ENCODE peak calls at places on chromosomes 7 and 10, in five cellular contexts. Y is WTC11, V is SK-N-SH, C is IMR-90, U is K562. T is an unnamed sample.
A peak's percentile ranks its signal among the peaks of the same experiment; 100 is the strongest.

GRCh38 chr7:38105874-38106483 is 72.1 kb upstream of the STARD3NL start:
- DNase-seq in Y (no peak), V (peak; percentile 45), C (peak; percentile 49), U (peak; percentile 51), T (no peak)

GRCh38 chr10:99849525-99849924 is 67.1 kb downstream of the ABCC2 start:
- DNase-seq in Y (no peak), V (no peak), C (no peak), U (no peak), T (no peak)

GRCh38 chr10:114634607-114634974 is 23.5 kb downstream of the ABLIM1 start:
- DNase-seq in Y (no peak), V (peak; percentile 24), C (peak; percentile 93), U (peak; percentile 52), T (no peak)

GRCh38 chr7:128904381-128905197 is 5.9 kb downstream of the KCP start:
- DNase-seq in Y (no peak), V (peak; percentile 87), C (peak; percentile 56), U (peak; percentile 78), T (no peak)

GRCh38 chr10:125209591-125210373 is 49.4 kb upstream of the CTBP2 start:
- DNase-seq in Y (no peak), V (no peak), C (peak; percentile 30), U (no peak), T (no peak)

GRCh38 chr7:82172017-82172416 is 271.6 kb downstream of the CACNA2D1 start:
- DNase-seq in Y (no peak), V (no peak), C (no peak), U (no peak), T (no peak)

GRCh38 chr10:5446390-5446926 is 34.1 kb downstream of the NET1 start:
- DNase-seq in Y (peak; percentile 95), V (no peak), C (peak; percentile 84), U (peak; percentile 97), T (peak; percentile 87)

GRCh38 chr7:1539346-1540321 is 9.1 kb downstream of the MAFK start:
- DNase-seq in Y (no peak), V (no peak), C (peak; percentile 46), U (no peak), T (no peak)

GRCh38 chr7:133853706-133854276 is 273.3 kb upstream of the LRGUK start:
- DNase-seq in Y (peak; percentile 55), V (peak; percentile 72), C (peak; percentile 90), U (peak; percentile 54), T (peak; percentile 21)

GRCh38 chr7:101746311-101746710 is 71.1 kb upstream of the CUX1 start:
- DNase-seq in Y (no peak), V (no peak), C (no peak), U (no peak), T (no peak)

GRCh38 chr10:88923525-88923924 is 29.0 kb downstream of the ACTA2 start:
- DNase-seq in Y (no peak), V (no peak), C (peak; percentile 78), U (no peak), T (no peak)

GRCh38 chr7:139753079-139753692 is 24.6 kb downstream of the HIPK2 start:
- DNase-seq in Y (no peak), V (no peak), C (peak; percentile 56), U (no peak), T (no peak)

GRCh38 chr10:24519950-24520349 is 203.7 kb downstream of the ARHGAP21 start:
- DNase-seq in Y (peak; percentile 41), V (no peak), C (peak; percentile 5), U (no peak), T (no peak)

GRCh38 chr10:50316169-50316568 is 64.9 kb upstream of the ASAH2 start:
- DNase-seq in Y (no peak), V (no peak), C (no peak), U (peak; percentile 69), T (no peak)

GRCh38 chr10:44070282-44070681 is 314.6 kb downstream of the CXCL12 start:
- DNase-seq in Y (no peak), V (no peak), C (no peak), U (no peak), T (no peak)

GRCh38 chr7:16804674-16805439 is at the start of gene AGR2:
- DNase-seq in Y (no peak), V (no peak), C (peak; percentile 42), U (no peak), T (no peak)

GRCh38 chr10:91340613-91341362 is 69.4 kb upstream of the HECTD2 start:
- DNase-seq in Y (no peak), V (peak; percentile 42), C (peak; percentile 94), U (no peak), T (no peak)

GRCh38 chr7:919924-920341 is 34.5 kb downstream of the ADAP1 start:
- DNase-seq in Y (peak; percentile 7), V (no peak), C (no peak), U (no peak), T (no peak)

GRCh38 chr7:90952649-90952991 is 311.6 kb upstream of the FZD1 start:
- DNase-seq in Y (no peak), V (no peak), C (no peak), U (no peak), T (no peak)

GRCh38 chr7:27840314-27840713 is 100.4 kb downstream of the TAX1BP1 start:
- DNase-seq in Y (no peak), V (peak; percentile 27), C (no peak), U (no peak), T (no peak)

GRCh38 chr7:42493436-42494198 is 256.6 kb upstream of the GLI3 start:
- DNase-seq in Y (peak; percentile 64), V (peak; percentile 20), C (peak; percentile 76), U (peak; percentile 45), T (peak; percentile 70)

GRCh38 chr7:55533050-55533728 is 39.1 kb downstream of the VOPP1 start:
- DNase-seq in Y (no peak), V (no peak), C (peak; percentile 86), U (no peak), T (no peak)

GRCh38 chr7:116339564-116339963 is 129.2 kb downstream of the TES start:
- DNase-seq in Y (no peak), V (no peak), C (peak; percentile 45), U (peak; percentile 38), T (no peak)

GRCh38 chr7:102146989-102147388 is 139.7 kb upstream of the SH2B2 start:
- DNase-seq in Y (no peak), V (no peak), C (peak; percentile 54), U (no peak), T (no peak)

GRCh38 chr10:930415-931325 is 835 bp downstream of the LARP4B start:
- DNase-seq in Y (peak; percentile 59), V (peak; percentile 77), C (peak; percentile 30), U (peak; percentile 44), T (peak; percentile 65)

GRCh38 chr7:129501760-129502707 is at the start of gene SMKR1:
- DNase-seq in Y (peak; percentile 68), V (peak; percentile 99), C (peak; percentile 23), U (peak; percentile 81), T (no peak)

GRCh38 chr10:126500866-126501265 is 112.6 kb upstream of the ADAM12 start:
- DNase-seq in Y (no peak), V (no peak), C (peak; percentile 56), U (no peak), T (no peak)

GRCh38 chr10:79350407-79351154 is 3.3 kb downstream of the PPIF start:
- DNase-seq in Y (no peak), V (no peak), C (no peak), U (no peak), T (no peak)

GRCh38 chr10:79348640-79348988 is 1.3 kb downstream of the PPIF start:
- DNase-seq in Y (no peak), V (no peak), C (no peak), U (peak; percentile 55), T (no peak)

GRCh38 chr10:79347894-79348639 is 798 bp downstream of the PPIF start:
- DNase-seq in Y (peak; percentile 46), V (peak; percentile 78), C (peak; percentile 69), U (peak; percentile 87), T (peak; percentile 64)

GRCh38 chr10:79349766-79350406 is 2.6 kb downstream of the PPIF start:
- DNase-seq in Y (no peak), V (no peak), C (no peak), U (peak; percentile 53), T (no peak)

GRCh38 chr10:79349072-79349491 is 1.8 kb downstream of the PPIF start:
- DNase-seq in Y (no peak), V (no peak), C (no peak), U (no peak), T (no peak)
- TF ChIP-seq USF2 in Y (no peak), V (no peak), C (no peak), U (no peak), T (no peak)

DNA sequence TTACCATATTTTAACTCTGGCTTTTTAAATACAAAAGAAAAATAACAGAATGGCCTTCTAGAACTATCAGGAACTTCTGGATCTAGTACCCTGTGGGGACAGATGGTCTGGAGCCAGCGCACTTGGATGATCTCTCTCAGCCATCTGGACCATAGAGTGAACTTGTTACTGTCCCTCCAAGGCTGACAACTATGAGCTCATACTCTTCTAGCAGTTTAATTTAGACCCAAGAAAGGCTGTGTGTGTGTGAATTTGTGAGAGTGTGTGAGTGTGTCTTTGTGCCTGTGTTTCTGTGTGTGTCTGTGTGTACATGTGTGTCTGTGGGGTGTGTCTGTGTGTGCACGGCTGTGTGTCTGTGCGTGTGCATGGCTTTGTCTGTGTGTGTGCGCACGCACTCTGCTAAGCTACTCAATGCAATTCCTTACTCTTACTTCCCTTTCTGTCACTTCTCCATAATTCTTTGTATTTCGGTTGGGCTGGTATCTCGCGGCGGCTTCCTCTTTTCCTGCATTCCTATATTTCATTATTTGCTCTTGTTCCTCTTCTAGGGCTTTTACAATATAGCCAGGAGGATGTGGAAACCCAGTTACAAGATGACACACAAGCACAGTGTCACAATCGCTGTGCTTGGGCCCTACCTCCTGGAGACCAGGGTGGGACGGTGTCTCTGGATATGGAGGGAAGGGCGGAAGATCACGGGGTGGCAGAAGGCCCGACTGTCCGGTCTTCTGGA is 51.9 kb downstream of the IKZF1 start:
- DNase-seq in Y (no peak), V (no peak), C (no peak), U (peak; percentile 82), T (no peak)
- TF ChIP-seq USF2 in Y (no peak), V (no peak), C (no peak), U (no peak), T (no peak)

GRCh38 chr10:118042827-118043242 is 3.9 kb downstream of the RAB11FIP2 start:
- DNase-seq in Y (no peak), V (no peak), C (no peak), U (no peak), T (no peak)

GRCh38 chr10:118045154-118045841 is 1.4 kb downstream of the RAB11FIP2 start:
- DNase-seq in Y (no peak), V (no peak), C (no peak), U (no peak), T (no peak)

GRCh38 chr10:118042336-118042735 is 4.4 kb downstream of the RAB11FIP2 start:
- DNase-seq in Y (no peak), V (peak; percentile 17), C (no peak), U (no peak), T (no peak)

GRCh38 chr10:118045842-118046490 is 775 bp downstream of the RAB11FIP2 start:
- DNase-seq in Y (peak; percentile 54), V (no peak), C (peak; percentile 29), U (peak; percentile 37), T (peak; percentile 75)

DNA sequence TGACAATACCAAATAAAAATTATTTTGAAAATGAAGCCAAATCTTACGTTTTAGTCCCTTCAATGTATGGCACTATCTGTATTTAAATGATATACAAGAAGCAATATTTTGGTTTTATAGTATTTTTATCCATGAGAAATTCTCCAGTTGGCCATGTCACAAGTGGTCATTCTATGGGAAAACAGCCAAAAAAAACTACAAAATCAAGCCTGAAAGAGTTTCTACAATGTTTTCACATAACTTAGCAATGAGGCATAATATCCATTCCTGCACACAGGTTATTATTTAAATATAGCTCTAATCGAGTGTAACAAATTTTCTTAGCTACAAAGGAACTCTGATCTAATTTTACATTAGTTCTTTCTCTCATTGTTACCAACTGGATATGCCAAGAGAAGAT is 5.4 kb downstream of the RAB11FIP2 start:
- DNase-seq in Y (no peak), V (no peak), C (peak; percentile 76), U (no peak), T (no peak)
- TF ChIP-seq USF2 in Y (no peak), V (no peak), C (no peak), U (no peak), T (no peak)

GRCh38 chr7:142168746-142169145 is 57.2 kb downstream of the MGAM2 start:
- DNase-seq in Y (no peak), V (no peak), C (no peak), U (no peak), T (no peak)
- TF ChIP-seq USF2 in Y (no peak), V (no peak), C (no peak), U (no peak), T (no peak)